ENCODE peak calls at places on chromosomes 7 and 10, in five cellular contexts. V is IMR-90, Z is H1, Q is right lobe of liver, Y is body of pancreas. S is an unnamed sample.

GRCh38 chr10:127041561-127041960 is 136.3 kb downstream of the DOCK1 start:
- DNase-seq in Q (no peak), V (peak; percentile 95), Y (no peak), Z (no peak), S (no peak)

GRCh38 chr10:45354261-45354660 is 19.8 kb upstream of the ALOX5 start:
- DNase-seq in Y (no peak), Z (no peak), Q (no peak), V (no peak), S (no peak)

GRCh38 chr7:163971-164881 is 28.1 kb upstream of the FAM20C start:
- DNase-seq in Z (no peak), V (no peak), Q (no peak), Y (no peak), S (no peak)

GRCh38 chr7:101442426-101443070 is 79.9 kb downstream of the COL26A1 start:
- DNase-seq in Z (no peak), Y (no peak), V (no peak), Q (no peak), S (no peak)

GRCh38 chr10:34187201-34187600 is 627.9 kb downstream of the PARD3 start:
- DNase-seq in Q (no peak), Y (no peak), V (peak; percentile 13), Z (no peak), S (no peak)

GRCh38 chr7:46630031-46630430 is 709.0 kb upstream of the IGFBP3 start:
- DNase-seq in Q (no peak), V (peak; percentile 84), Y (no peak), Z (no peak), S (no peak)

GRCh38 chr7:2734084-2734601 is 46.1 kb downstream of the AMZ1 start:
- DNase-seq in V (no peak), Y (no peak), Q (no peak), Z (peak; percentile 42), S (no peak)

GRCh38 chr10:8278099-8278498 is 223.6 kb downstream of the GATA3 start:
- DNase-seq in V (no peak), Z (no peak), Y (no peak), Q (no peak), S (no peak)

DNA sequence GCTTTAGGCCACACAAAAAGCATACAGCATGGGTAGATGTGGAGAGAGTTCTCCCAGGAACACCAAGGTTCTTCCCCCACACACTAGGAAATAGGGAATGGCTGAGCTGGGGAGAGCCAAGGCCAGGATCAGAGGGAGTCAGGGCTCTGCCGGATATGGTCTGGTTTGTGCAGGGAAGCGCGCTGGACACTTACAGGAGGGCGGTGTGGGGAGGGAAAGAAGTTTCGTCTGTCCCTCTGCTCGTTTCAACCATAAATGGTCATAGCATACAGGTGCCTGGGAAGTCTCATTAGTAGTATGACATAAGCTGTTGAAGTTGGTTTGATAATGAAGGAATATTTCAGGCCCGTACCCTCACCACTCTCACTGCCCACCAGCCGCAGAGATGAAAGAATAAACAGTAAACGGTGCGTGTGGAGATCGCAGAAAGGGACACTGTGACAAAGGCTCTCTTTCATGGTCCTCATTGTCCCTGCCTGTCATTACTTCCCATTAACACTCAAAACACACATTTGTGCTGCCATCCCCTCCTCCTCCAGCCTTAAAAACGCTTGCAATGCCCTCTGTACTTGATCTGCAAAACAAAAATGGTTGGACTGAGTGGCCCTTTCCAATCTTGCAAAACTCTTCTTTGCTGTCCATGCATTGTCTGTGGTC is 207.2 kb downstream of the CELF2 start:
- DNase-seq in Q (no peak), Z (no peak), Y (no peak), V (no peak), S (no peak)
- TF ChIP-seq POLR2A in Q (no peak), Z (no peak), Y (no peak), V (no peak), S (no peak)

DNA sequence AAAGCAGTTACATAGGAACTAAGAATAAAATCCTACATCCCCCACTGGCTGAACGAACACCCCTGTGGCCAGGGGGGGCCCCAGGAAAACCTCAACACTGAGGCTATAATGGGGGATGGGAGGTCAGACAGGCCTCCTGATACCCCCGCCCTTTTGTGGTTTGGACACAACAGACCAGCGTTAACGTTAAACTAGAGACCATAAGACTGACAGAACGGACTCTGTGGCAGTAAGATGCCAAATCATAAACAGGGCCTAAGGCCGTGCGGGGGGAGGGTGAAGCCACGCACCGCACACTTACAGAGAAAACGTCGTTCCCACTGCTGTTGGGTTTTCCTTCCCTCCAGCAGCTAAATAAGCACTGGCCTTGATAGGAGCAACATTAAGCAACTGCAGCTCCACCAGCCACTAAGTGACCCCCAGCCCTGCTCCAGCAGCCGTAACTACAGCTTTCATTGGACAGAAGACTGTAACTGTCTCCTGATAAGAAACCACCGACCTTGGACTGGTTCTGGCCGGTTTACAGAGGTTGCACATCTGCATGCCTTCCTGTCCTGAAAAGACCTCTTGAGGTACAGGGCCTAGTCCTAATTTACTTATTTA is 3.4 kb upstream of the PPP2R2D start:
- DNase-seq in Q (no peak), Z (no peak), V (no peak), Y (no peak), S (peak; percentile 86)
- TF ChIP-seq POLR2A in Q (no peak), Z (no peak), V (no peak), Y (no peak), S (peak; percentile 72)

GRCh38 chr10:96720422-96721206 is at the start of gene PIK3AP1:
- DNase-seq in Q (peak; percentile 88), V (no peak), Z (peak; percentile 69), Y (peak; percentile 65), S (peak; percentile 74)
- TF ChIP-seq POLR2A in Q (peak; percentile 85), V (no peak), Z (no peak), Y (no peak), S (peak; percentile 49)

DNA sequence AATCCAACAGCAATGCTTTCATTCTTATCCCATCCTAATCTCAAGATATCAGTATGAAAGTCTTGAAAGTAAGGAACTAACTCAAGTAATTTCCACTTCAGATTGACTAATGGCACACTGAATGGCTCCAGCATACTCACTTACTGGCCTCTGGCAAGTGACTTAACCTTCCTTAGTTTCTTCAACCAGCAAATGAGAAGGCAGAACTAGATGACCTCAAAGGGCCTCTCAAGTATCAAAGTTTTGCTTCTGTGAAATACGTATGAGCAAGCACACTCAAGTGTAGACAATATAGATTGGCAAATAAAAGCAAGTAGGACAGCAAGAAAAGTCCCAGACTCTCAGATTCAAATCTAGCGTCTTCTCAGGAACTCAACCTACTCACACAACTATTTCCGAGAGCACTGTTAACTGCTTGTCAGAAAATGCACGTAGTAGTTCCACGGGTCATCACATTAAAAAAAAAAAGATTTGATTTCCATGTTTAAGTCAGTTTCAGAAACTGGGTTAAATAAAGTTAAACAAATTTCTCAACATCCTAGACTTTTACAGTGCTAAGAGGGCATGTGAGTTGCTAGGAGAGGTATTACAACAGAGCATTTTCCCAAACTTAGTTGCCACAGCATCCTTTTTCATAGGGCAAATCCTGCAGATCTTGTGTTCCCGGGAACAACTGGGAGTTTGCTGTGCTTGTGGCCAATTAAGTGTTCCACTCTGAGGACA is 276.9 kb upstream of the KLF14 start:
- DNase-seq in Y (no peak), Z (no peak), V (peak; percentile 63), Q (no peak), S (no peak)
- TF ChIP-seq POLR2A in Y (no peak), Z (no peak), V (no peak), Q (no peak), S (no peak)

GRCh38 chr7:152430857-152431256 is 4.9 kb downstream of the KMT2C start:
- DNase-seq in Q (no peak), Y (no peak), Z (no peak), V (no peak), S (no peak)

GRCh38 chr7:152436279-152437147 is 710 bp upstream of the KMT2C start:
- DNase-seq in Z (peak; percentile 97), V (peak; percentile 89), Q (peak; percentile 94), Y (peak; percentile 96), S (peak; percentile 98)

GRCh38 chr7:152435384-152436278 is at the start of gene KMT2C:
- DNase-seq in Y (peak; percentile 72), V (peak; percentile 43), Q (peak; percentile 71), Z (peak; percentile 65), S (peak; percentile 82)
- TF ChIP-seq POLR2A in Y (peak; percentile 82), V (peak; percentile 42), Q (no peak), Z (no peak), S (peak; percentile 45)

DNA sequence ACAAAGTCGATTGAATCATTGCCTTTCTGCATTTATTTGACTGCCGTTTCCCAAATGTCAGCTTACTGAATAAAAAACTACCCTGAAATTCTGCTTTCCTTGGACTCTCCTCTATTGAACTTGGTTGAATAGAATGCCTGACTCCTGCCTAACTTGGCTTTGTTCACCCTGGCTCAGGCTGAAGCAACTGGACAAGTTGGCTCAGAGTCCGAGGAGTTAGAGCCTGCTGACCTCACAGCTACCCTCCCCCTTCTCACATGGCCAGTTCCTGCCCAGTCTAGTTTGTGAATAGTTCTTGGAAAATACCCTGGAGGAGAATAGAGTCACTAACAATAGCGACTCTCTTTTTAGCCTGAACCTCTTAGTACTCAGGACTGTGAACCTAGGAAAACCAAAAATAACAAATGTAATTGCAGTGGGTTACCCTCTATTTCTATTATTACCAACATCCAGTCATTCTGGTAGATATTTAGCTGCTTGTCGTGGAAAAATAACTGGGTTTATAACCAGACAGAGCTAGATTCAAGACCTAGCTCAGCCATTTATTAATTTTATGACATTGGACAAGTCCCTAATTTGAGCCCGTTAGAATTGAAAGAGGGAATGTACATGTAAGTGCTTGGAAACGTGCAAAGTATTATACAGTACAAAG is 17.3 kb upstream of the NRBF2 start:
- DNase-seq in Y (peak; percentile 38), V (peak; percentile 75), Q (peak; percentile 78), Z (no peak), S (no peak)
- TF ChIP-seq POLR2A in Y (no peak), V (no peak), Q (peak; percentile 56), Z (no peak), S (no peak)

DNA sequence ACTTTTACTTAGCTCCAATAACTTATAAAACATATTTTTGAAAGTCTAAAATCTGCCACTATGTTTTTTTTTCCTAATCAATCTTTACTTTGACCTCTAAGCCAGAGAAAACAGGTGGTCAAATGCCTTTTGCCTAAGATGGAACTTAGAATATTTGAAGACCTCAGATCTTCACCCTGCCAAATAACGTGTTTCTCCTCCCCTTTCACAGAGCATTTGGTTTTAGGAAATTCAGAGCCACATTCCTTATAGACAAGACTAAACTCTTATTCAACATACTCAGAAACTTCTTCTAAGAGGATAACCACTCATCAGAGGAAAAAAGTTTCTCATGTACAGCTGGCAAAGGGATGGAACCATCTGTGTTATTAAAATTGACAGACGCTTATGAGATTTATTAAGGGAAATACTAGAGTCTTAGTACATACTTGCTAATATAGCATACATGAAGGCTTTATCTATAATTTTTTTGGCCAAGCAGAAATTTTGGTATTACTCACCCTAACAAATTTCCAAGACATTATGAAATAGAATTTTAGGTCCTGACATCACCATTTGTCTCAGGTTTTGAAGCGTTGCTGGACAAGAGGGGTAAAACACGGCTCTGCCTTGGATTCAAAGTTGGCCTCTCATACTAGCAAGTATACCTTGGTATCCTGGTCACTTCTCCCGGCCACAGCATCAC is 2.6 kb upstream of the EGFR start:
- DNase-seq in V (no peak), Q (no peak), Z (no peak), Y (no peak), S (no peak)
- TF ChIP-seq POLR2A in V (no peak), Q (no peak), Z (no peak), Y (no peak), S (no peak)

GRCh38 chr7:73622909-73623797 is 1.2 kb downstream of the MLXIPL start:
- DNase-seq in Q (peak; percentile 92), V (no peak), Z (peak; percentile 88), Y (peak; percentile 50), S (peak; percentile 27)
- TF ChIP-seq POLR2A in Q (peak; percentile 47), V (no peak), Z (no peak), Y (peak; percentile 24), S (no peak)

GRCh38 chr7:152025077-152025936 is at the start of gene GALNT11:
- DNase-seq in Z (peak; percentile 89), Q (peak; percentile 88), V (peak; percentile 79), Y (peak; percentile 88), S (peak; percentile 93)
- TF ChIP-seq POLR2A in Z (no peak), Q (peak; percentile 90), V (peak; percentile 76), Y (peak; percentile 75), S (peak; percentile 93)

S was measured in erythroblast.